ENCODE peak calls at places on chromosomes 7 and 10, in nine cellular contexts. Q is GM04503; P is adipocyte; S is activated naive CD8-positive, alpha-beta T cell treated with anti-CD3 and anti-CD28 coated beads, Interleukin-2, amount 50 U/mL, for 24 hours; C is astrocyte of the spinal cord; M is AG09309; T is fibroblast of pulmonary artery; A is suprapubic skin; X is AG04450. F is an unnamed sample.
A peak's percentile ranks its signal among the peaks of the same experiment; 100 is the strongest.

GRCh38 chr10:103835121-103836045 is 20.0 kb downstream of the SH3PXD2A start:
- DNase-seq in S (no peak), A (no peak), Q (no peak), T (peak; percentile 95), X (peak; percentile 53), M (peak; percentile 55), P (peak; percentile 54), C (peak; percentile 61), F (no peak)

GRCh38 chr7:128084896-128085608 is 53.8 kb upstream of the LRRC4 start:
- DNase-seq in A (no peak), Q (peak; percentile 70), S (no peak), M (no peak), X (no peak), P (no peak), C (peak; percentile 29), T (peak; percentile 40), F (no peak)

GRCh38 chr10:48287417-48288391 is 13.2 kb upstream of the FRMPD2 start:
- DNase-seq in S (no peak), Q (no peak), T (no peak), M (no peak), C (no peak), P (no peak), X (no peak), A (no peak), F (no peak)

GRCh38 chr7:10759120-10759519 is 214.6 kb upstream of the PHF14 start:
- DNase-seq in P (no peak), Q (no peak), A (no peak), S (no peak), X (no peak), C (no peak), T (no peak), M (no peak), F (no peak)

GRCh38 chr7:157484411-157485081 is 147.7 kb downstream of the DNAJB6 start:
- DNase-seq in S (no peak), C (no peak), M (no peak), Q (no peak), T (no peak), X (no peak), A (no peak), P (no peak), F (peak; percentile 62)

GRCh38 chr10:113454341-113455061 is 98.4 kb upstream of the HABP2 start:
- DNase-seq in Q (no peak), C (peak; percentile 35), P (peak; percentile 74), M (no peak), S (peak; percentile 18), A (no peak), X (no peak), T (peak; percentile 42), F (no peak)

GRCh38 chr10:69801094-69801433 is 642 bp upstream of the COL13A1 start:
- DNase-seq in M (no peak), S (peak; percentile 53), C (peak; percentile 68), T (peak; percentile 60), P (peak; percentile 45), Q (no peak), X (no peak), A (no peak), F (no peak)

GRCh38 chr10:29746080-29746797 is 111.5 kb upstream of the SVIL start:
- DNase-seq in P (peak; percentile 37), M (peak; percentile 47), X (no peak), Q (no peak), A (no peak), S (no peak), C (peak; percentile 67), T (peak; percentile 41), F (no peak)

GRCh38 chr7:28466341-28466740 is 54.0 kb downstream of the CREB5 start:
- DNase-seq in S (no peak), T (no peak), C (no peak), M (no peak), A (no peak), Q (no peak), X (no peak), P (no peak), F (no peak)

GRCh38 chr7:81081626-81082025 is 162.8 kb upstream of the SEMA3C start:
- DNase-seq in Q (no peak), S (no peak), P (no peak), A (no peak), C (no peak), M (no peak), X (no peak), T (peak; percentile 20), F (no peak)

GRCh38 chr7:43558071-43558470 is 24.8 kb upstream of the STK17A start:
- DNase-seq in A (no peak), T (no peak), P (no peak), Q (no peak), M (no peak), S (no peak), X (no peak), C (no peak), F (no peak)

GRCh38 chr7:157003445-157004049 is 6.9 kb downstream of the MNX1 start:
- DNase-seq in P (no peak), S (no peak), A (peak; percentile 61), T (no peak), M (no peak), X (no peak), C (no peak), Q (no peak), F (peak; percentile 68)

GRCh38 chr10:27794157-27794556 is 48.5 kb upstream of the MKX start:
- DNase-seq in A (no peak), Q (no peak), M (no peak), S (no peak), C (no peak), X (no peak), P (no peak), T (no peak), F (no peak)

GRCh38 chr7:47088329-47089067 is 493.4 kb downstream of the TNS3 start:
- DNase-seq in S (peak; percentile 27), A (no peak), T (peak; percentile 78), Q (no peak), P (peak; percentile 85), M (no peak), X (no peak), C (peak; percentile 65), F (no peak)

GRCh38 chr7:149856583-149856982 is 17.2 kb upstream of the ATP6V0E2 start:
- DNase-seq in T (no peak), X (no peak), M (no peak), C (no peak), Q (no peak), P (no peak), S (no peak), A (peak; percentile 31), F (no peak)

GRCh38 chr7:4809091-4809591 is 33.7 kb downstream of the AP5Z1 start:
- DNase-seq in T (no peak), C (no peak), S (peak; percentile 47), Q (no peak), A (peak; percentile 76), P (no peak), M (no peak), X (no peak), F (no peak)

GRCh38 chr10:71079761-71080380 is 132.5 kb upstream of the UNC5B start:
- DNase-seq in Q (no peak), P (no peak), C (no peak), A (no peak), X (no peak), S (no peak), M (no peak), T (no peak), F (peak; percentile 62)

GRCh38 chr7:116330961-116331360 is 120.6 kb downstream of the TES start:
- DNase-seq in S (no peak), P (peak; percentile 58), C (peak; percentile 85), T (no peak), A (no peak), M (peak; percentile 89), X (no peak), Q (peak; percentile 81), F (no peak)

GRCh38 chr10:132037676-132037975 is 28.1 kb upstream of the JAKMIP3 start:
- DNase-seq in Q (no peak), T (no peak), A (no peak), C (no peak), S (no peak), X (no peak), M (no peak), P (no peak), F (no peak)

GRCh38 chr7:67408109-67408508 is 411.5 kb downstream of the TYW1 start:
- DNase-seq in T (no peak), P (no peak), A (no peak), C (no peak), M (no peak), Q (no peak), X (no peak), S (no peak), F (no peak)

GRCh38 chr7:132815696-132816334 is 239.5 kb upstream of the PLXNA4 start:
- DNase-seq in A (no peak), S (no peak), C (peak; percentile 7), Q (no peak), M (no peak), X (no peak), T (peak; percentile 54), P (no peak), F (no peak)

GRCh38 chr7:149625339-149625946 is 127.8 kb upstream of the ZNF746 start:
- DNase-seq in T (peak; percentile 64), Q (no peak), X (no peak), P (peak; percentile 61), M (no peak), C (peak; percentile 74), S (peak; percentile 68), A (no peak), F (no peak)

GRCh38 chr7:70143089-70144044 is 545.1 kb downstream of the AUTS2 start:
- DNase-seq in Q (peak; percentile 81), C (peak; percentile 31), S (no peak), X (no peak), P (no peak), A (no peak), M (peak; percentile 73), T (no peak), F (no peak)

GRCh38 chr7:116920359-116920758 is 32.9 kb upstream of the ST7 start:
- DNase-seq in P (no peak), Q (no peak), X (no peak), A (no peak), M (no peak), T (no peak), S (no peak), C (no peak), F (no peak)

GRCh38 chr7:97772034-97772891 is 40.4 kb downstream of the TAC1 start:
- DNase-seq in T (no peak), Q (no peak), A (no peak), S (no peak), C (no peak), X (no peak), M (no peak), P (no peak), F (no peak)

GRCh38 chr10:119090968-119091367 is 10.4 kb upstream of the EIF3A start:
- DNase-seq in Q (peak; percentile 61), X (no peak), C (peak; percentile 76), P (peak; percentile 73), M (peak; percentile 65), A (no peak), T (peak; percentile 59), S (no peak), F (no peak)

GRCh38 chr7:30702200-30702599 is 19.9 kb upstream of the CRHR2 start:
- DNase-seq in X (no peak), Q (no peak), P (no peak), A (no peak), T (no peak), M (no peak), S (no peak), C (no peak), F (no peak)

GRCh38 chr10:124820121-124820520 is 18.5 kb downstream of the ABRAXAS2 start:
- DNase-seq in S (no peak), T (no peak), A (no peak), M (no peak), X (no peak), Q (no peak), C (no peak), P (no peak), F (no peak)

GRCh38 chr10:43595739-43596298 is 10.4 kb upstream of the ZNF485 start:
- DNase-seq in M (no peak), A (no peak), Q (no peak), T (no peak), C (no peak), S (no peak), X (no peak), P (peak; percentile 8), F (no peak)

GRCh38 chr10:93376372-93377296 is 105.5 kb downstream of the MYOF start:
- DNase-seq in C (peak; percentile 89), Q (peak; percentile 71), S (peak; percentile 25), M (peak; percentile 81), A (no peak), T (peak; percentile 94), X (peak; percentile 74), P (peak; percentile 95), F (no peak)

GRCh38 chr10:88943778-88944177 is 8.8 kb downstream of the ACTA2 start:
- DNase-seq in P (no peak), X (no peak), S (no peak), C (no peak), T (no peak), A (no peak), M (no peak), Q (no peak), F (no peak)